ENCODE peak calls at places on chromosomes 12 and 14, in six cellular contexts. I is thyroid gland, E is uterus, B is NB4, C is IMR-90, O is A549. Q is an unnamed sample.

GRCh38 chr14:32698831-32699230 is 239.8 kb upstream of the NPAS3 start:
- DNase-seq in I (no peak), E (no peak), B (no peak), C (peak; percentile 22), O (no peak), Q (no peak)

GRCh38 chr12:103848132-103848531 is 7.1 kb upstream of the NT5DC3 start:
- DNase-seq in I (no peak), E (no peak), B (no peak), C (no peak), O (peak; percentile 23), Q (no peak)

GRCh38 chr12:29599397-29599796 is 101.9 kb upstream of the OVCH1 start:
- DNase-seq in I (no peak), E (no peak), B (peak; percentile 40), C (peak; percentile 44), O (no peak), Q (no peak)

GRCh38 chr14:24232645-24233537 is at the start of gene GMPR2:
- DNase-seq in I (peak; percentile 73), E (no peak), B (no peak), C (no peak), O (no peak), Q (no peak)

GRCh38 chr12:64318605-64319004 is 72.0 kb downstream of the C12orf56 start:
- DNase-seq in I (peak; percentile 43), E (no peak), B (peak; percentile 22), C (peak; percentile 4), O (peak; percentile 41), Q (no peak)

GRCh38 chr12:49953146-49953545 is 2.6 kb downstream of the AQP2 start:
- DNase-seq in I (no peak), E (no peak), B (no peak), C (no peak), O (no peak), Q (no peak)

GRCh38 chr12:1197264-1198018 is 206.4 kb downstream of the ERC1 start:
- DNase-seq in I (no peak), E (no peak), B (no peak), C (peak; percentile 57), O (peak; percentile 38), Q (no peak)

GRCh38 chr12:50825372-50825838 is 17.3 kb upstream of the TMPRSS12 start:
- DNase-seq in I (peak; percentile 14), E (no peak), B (peak; percentile 80), C (peak; percentile 83), O (peak; percentile 72), Q (peak; percentile 26)

GRCh38 chr12:131912526-131913274 is 16.4 kb upstream of the PUS1 start:
- DNase-seq in I (peak; percentile 44), E (peak; percentile 87), B (peak; percentile 54), C (peak; percentile 85), O (peak; percentile 82), Q (peak; percentile 73)

GRCh38 chr14:24254630-24255392 is 8.2 kb downstream of the TGM1 start:
- DNase-seq in I (no peak), E (no peak), B (no peak), C (no peak), O (no peak), Q (peak; percentile 29)

GRCh38 chr14:77212097-77212873 is 30.7 kb downstream of the TMEM63C start:
- DNase-seq in I (no peak), E (no peak), B (no peak), C (no peak), O (no peak), Q (no peak)

GRCh38 chr14:95741051-95741490 is 27.1 kb upstream of the TCL1A start:
- DNase-seq in I (no peak), E (no peak), B (no peak), C (no peak), O (no peak), Q (no peak)

GRCh38 chr14:21098134-21098891 is at the start of gene ZNF219:
- DNase-seq in I (peak; percentile 75), E (peak; percentile 75), B (peak; percentile 60), C (peak; percentile 27), O (peak; percentile 73), Q (peak; percentile 82)

GRCh38 chr12:104201238-104202001 is 14.2 kb upstream of the TXNRD1 start:
- DNase-seq in I (peak; percentile 23), E (peak; percentile 58), B (peak; percentile 83), C (peak; percentile 72), O (peak; percentile 86), Q (peak; percentile 34)

GRCh38 chr12:53102883-53103807 is at the start of gene SOAT2:
- DNase-seq in I (no peak), E (no peak), B (no peak), C (no peak), O (no peak), Q (no peak)

GRCh38 chr14:38329236-38329635 is 73.3 kb upstream of the CLEC14A start:
- DNase-seq in I (no peak), E (no peak), B (no peak), C (no peak), O (no peak), Q (no peak)

GRCh38 chr12:56007892-56008471 is 10.9 kb downstream of the SUOX start:
- DNase-seq in I (peak; percentile 14), E (no peak), B (no peak), C (no peak), O (no peak), Q (no peak)

GRCh38 chr12:104050436-104050835 is 449 bp upstream of the GLT8D2 start:
- DNase-seq in I (no peak), E (no peak), B (no peak), C (no peak), O (no peak), Q (no peak)

GRCh38 chr12:58341791-58342190 is 400.4 kb downstream of the ATP23 start:
- DNase-seq in I (no peak), E (no peak), B (no peak), C (peak; percentile 93), O (no peak), Q (no peak)

GRCh38 chr12:46373303-46374182 is 970 bp upstream of the SLC38A2 start:
- DNase-seq in I (peak; percentile 46), E (peak; percentile 72), B (peak; percentile 69), C (peak; percentile 68), O (no peak), Q (peak; percentile 71)
- TF ChIP-seq CTCF in I (no peak), E (peak; percentile 47), B (no peak), C (peak; percentile 35), O (no peak), Q (peak; percentile 36)

GRCh38 chr12:15712823-15713663 is 76.1 kb downstream of the EPS8 start:
- DNase-seq in I (peak; percentile 82), E (no peak), B (no peak), C (no peak), O (peak; percentile 85), Q (no peak)
- TF ChIP-seq POLR2A in I (no peak), E (no peak), B (no peak), C (no peak), O (no peak), Q (no peak)

GRCh38 chr12:112537710-112538396 is 119.1 kb downstream of the PTPN11 start:
- DNase-seq in I (peak; percentile 82), E (no peak), B (peak; percentile 59), C (peak; percentile 12), O (peak; percentile 23), Q (no peak)

GRCh38 chr12:112540021-112540420 is 121.3 kb downstream of the PTPN11 start:
- DNase-seq in I (no peak), E (no peak), B (no peak), C (no peak), O (no peak), Q (no peak)

GRCh38 chr12:112538740-112539139 is 120.0 kb downstream of the PTPN11 start:
- DNase-seq in I (no peak), E (no peak), B (no peak), C (no peak), O (no peak), Q (no peak)

GRCh38 chr12:112536367-112536730 is 117.6 kb downstream of the PTPN11 start:
- DNase-seq in I (no peak), E (no peak), B (no peak), C (no peak), O (no peak), Q (no peak)

DNA sequence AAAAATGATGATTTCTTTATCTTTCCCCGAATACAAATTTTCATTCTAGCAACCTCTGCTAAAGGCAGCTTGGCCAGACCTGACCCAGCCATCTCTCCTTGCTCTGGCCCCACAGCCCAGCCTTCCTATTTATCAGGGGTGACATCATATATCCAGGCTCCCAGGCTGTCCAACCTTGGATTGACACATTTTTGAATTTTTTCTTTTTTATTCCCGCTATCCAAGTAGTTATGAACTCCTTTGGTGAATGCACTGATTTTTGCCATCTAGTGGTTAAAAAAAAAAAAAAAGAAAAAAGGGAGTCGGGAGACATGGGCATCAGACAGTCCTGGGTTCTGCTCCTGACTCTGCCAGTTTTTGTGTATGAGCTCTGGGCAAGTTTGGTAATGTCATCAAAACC is 120.5 kb downstream of the PTPN11 start:
- DNase-seq in I (no peak), E (no peak), B (no peak), C (no peak), O (peak; percentile 33), Q (no peak)
- TF ChIP-seq CTCF in I (no peak), E (no peak), B (no peak), C (no peak), O (peak; percentile 35), Q (no peak)

GRCh38 chr14:105398726-105399440 is 545 bp downstream of the TEX22 start:
- DNase-seq in I (no peak), E (no peak), B (peak; percentile 87), C (peak; percentile 11), O (peak; percentile 46), Q (no peak)
- TF ChIP-seq POLR2A in I (no peak), E (no peak), B (peak; percentile 7), C (no peak), O (no peak), Q (no peak)

Q was measured in ovary.